ENCODE peak calls at places on chromosomes 16 and 17, in six cellular contexts. X is mesothelial cell of epicardium, Y is left ventricle myocardium inferior, O is EH, N is GM23248, P is right lobe of liver. W is an unnamed sample.

GRCh38 chr16:3112058-3112880 is at the start of gene ZNF205:
- DNase-seq in P (peak), Y (peak), X (peak), N (peak), O (peak), W (peak)

GRCh38 chr17:78355045-78355641 is 4.7 kb downstream of the SOCS3 start:
- DNase-seq in Y (no peak), N (no peak), P (peak), O (no peak), X (no peak), W (no peak)

GRCh38 chr17:42997390-42997983 is 732 bp upstream of the RPL27 start:
- DNase-seq in P (peak), O (no peak), N (no peak), X (no peak), Y (no peak), W (no peak)

GRCh38 chr17:69142473-69142802 is 743 bp upstream of the ABCA6 start:
- DNase-seq in O (peak), N (peak), X (no peak), P (no peak), Y (no peak), W (no peak)

GRCh38 chr17:75773808-75774470 is 8.9 kb upstream of the GALK1 start:
- DNase-seq in Y (no peak), N (no peak), P (peak), X (no peak), O (no peak), W (no peak)

GRCh38 chr16:2842340-2843000 is 12.4 kb downstream of the ZG16B start:
- DNase-seq in Y (peak), O (no peak), P (peak), N (peak), X (no peak), W (peak)

GRCh38 chr16:10988164-10988803 is 43.9 kb downstream of the CLEC16A start:
- DNase-seq in P (no peak), Y (no peak), N (peak), X (no peak), O (no peak), W (no peak)

GRCh38 chr17:73272906-73273218 is 11.2 kb upstream of the CPSF4L start:
- DNase-seq in P (peak), N (no peak), Y (no peak), X (no peak), O (no peak), W (no peak)

GRCh38 chr16:14658063-14658462 is 25.3 kb downstream of the BFAR start:
- DNase-seq in N (no peak), Y (no peak), O (no peak), P (no peak), X (no peak), W (no peak)

GRCh38 chr16:15770512-15770911 is 86.3 kb downstream of the MYH11 start:
- DNase-seq in O (peak), Y (no peak), N (peak), P (no peak), X (no peak), W (no peak)

GRCh38 chr17:32009262-32009542 is 2.0 kb downstream of the LRRC37B start:
- DNase-seq in O (no peak), P (no peak), X (no peak), N (no peak), Y (no peak), W (no peak)

GRCh38 chr17:17682293-17682736 is 1.1 kb downstream of the RAI1 start:
- DNase-seq in O (peak), Y (peak), N (peak), P (peak), X (no peak), W (peak)

GRCh38 chr17:73594025-73594424 is 50.2 kb downstream of the SDK2 start:
- DNase-seq in Y (no peak), O (no peak), N (no peak), X (no peak), P (no peak), W (no peak)

GRCh38 chr16:84706856-84707255 is 7.1 kb downstream of the USP10 start:
- DNase-seq in P (no peak), X (no peak), O (no peak), N (no peak), Y (no peak), W (no peak)

GRCh38 chr17:81420769-81421462 is 25.7 kb downstream of the BAHCC1 start:
- DNase-seq in X (no peak), O (peak), Y (peak), P (no peak), N (peak), W (peak)

GRCh38 chr17:36818134-36818825 is 119.0 kb upstream of the LHX1 start:
- DNase-seq in O (no peak), Y (no peak), N (no peak), P (no peak), X (no peak), W (no peak)

GRCh38 chr17:794876-795275 is 12.7 kb downstream of the MRM3 start:
- DNase-seq in N (peak), Y (peak), O (peak), X (peak), P (peak), W (peak)

GRCh38 chr17:76446449-76447231 is 6.3 kb downstream of the UBE2O start:
- DNase-seq in Y (no peak), O (peak), N (peak), X (no peak), P (no peak), W (no peak)

GRCh38 chr16:2769675-2770056 is 7.4 kb downstream of the ELOB start:
- DNase-seq in X (no peak), Y (no peak), O (peak), N (peak), P (no peak), W (no peak)

GRCh38 chr17:81859906-81860755 is at the start of gene P4HB:
- DNase-seq in N (peak), P (no peak), X (no peak), Y (no peak), O (no peak), W (peak)

GRCh38 chr16:144797-145252 is 6.4 kb upstream of the NPRL3 start:
- DNase-seq in Y (no peak), O (no peak), X (no peak), P (peak), N (no peak), W (no peak)

GRCh38 chr17:77763575-77763974 is 194.9 kb upstream of the TNRC6C start:
- DNase-seq in N (no peak), Y (no peak), P (no peak), X (no peak), O (no peak), W (no peak)

GRCh38 chr16:66287916-66288315 is 78.6 kb upstream of the CDH5 start:
- DNase-seq in N (no peak), X (peak), O (no peak), Y (no peak), P (no peak), W (no peak)

GRCh38 chr16:79653337-79654000 is 52.9 kb upstream of the MAF start:
- DNase-seq in O (no peak), P (no peak), Y (peak), X (peak), N (no peak), W (peak)